ENCODE peak calls at places on chromosomes 4 and X, in four cellular contexts. U is pancreas, S is colonic mucosa, W is HL-60. G is an unnamed sample.

GRCh38 chr4:165177725-165178666 is 29.4 kb upstream of the KLHL2 start:
- DNase-seq in U (no peak), W (no peak), S (no peak), G (no peak)

GRCh38 chrX:9072281-9072680 is 38.4 kb upstream of the FAM9B start:
- DNase-seq in W (no peak), S (no peak), U (no peak), G (peak)

GRCh38 chr4:141134051-141134450 is 782 bp upstream of the RNF150 start:
- DNase-seq in W (no peak), S (no peak), U (no peak), G (no peak)

GRCh38 chrX:53280703-53281320 is 572 bp downstream of the IQSEC2 start:
- DNase-seq in U (no peak), W (no peak), S (peak), G (no peak)

GRCh38 chrX:75038925-75039324 is 113.7 kb upstream of the NEXMIF start:
- DNase-seq in S (no peak), U (no peak), W (no peak), G (peak)

GRCh38 chr4:41050840-41051775 is 163.2 kb downstream of the APBB2 start:
- DNase-seq in S (no peak), U (no peak), W (no peak), G (no peak)

GRCh38 chr4:6576512-6576911 is 1.5 kb downstream of the MAN2B2 start:
- DNase-seq in U (peak), S (no peak), W (no peak), G (no peak)

GRCh38 chr4:153227501-153227900 is 23.3 kb downstream of the TRIM2 start:
- DNase-seq in S (no peak), U (no peak), W (no peak), G (no peak)

GRCh38 chrX:81021478-81021877 is 180.2 kb downstream of the HMGN5 start:
- DNase-seq in W (no peak), S (no peak), U (no peak), G (no peak)

GRCh38 chr4:176443646-176444409 is 124.1 kb downstream of the SPCS3 start:
- DNase-seq in U (no peak), S (no peak), W (no peak), G (peak)

GRCh38 chr4:121758896-121759568 is 5.9 kb downstream of the SMIM43 start:
- DNase-seq in S (no peak), W (no peak), U (no peak), G (no peak)

GRCh38 chr4:40837094-40837870 is 87.5 kb downstream of the NSUN7 start:
- DNase-seq in U (no peak), W (no peak), S (no peak), G (no peak)

GRCh38 chrX:71111141-71111843 is at the start of gene IL2RG:
- DNase-seq in U (no peak), S (peak), W (no peak), G (no peak)

GRCh38 chrX:39730671-39731389 is 366.9 kb downstream of the BCOR start:
- DNase-seq in S (peak), U (peak), W (no peak), G (peak)

GRCh38 chr4:86855572-86855971 is 6.4 kb upstream of the SLC10A6 start:
- DNase-seq in S (no peak), W (no peak), U (no peak), G (peak)

GRCh38 chr4:65502151-65502691 is 168.1 kb downstream of the EPHA5 start:
- DNase-seq in W (no peak), U (no peak), S (no peak), G (peak)

GRCh38 chr4:178599521-178599920 is 1157.3 kb upstream of the AGA start:
- DNase-seq in U (no peak), W (no peak), S (no peak), G (no peak)

GRCh38 chr4:186068581-186069402 is at the start of gene TLR3:
- DNase-seq in W (no peak), S (peak), U (no peak), G (no peak)

DNA sequence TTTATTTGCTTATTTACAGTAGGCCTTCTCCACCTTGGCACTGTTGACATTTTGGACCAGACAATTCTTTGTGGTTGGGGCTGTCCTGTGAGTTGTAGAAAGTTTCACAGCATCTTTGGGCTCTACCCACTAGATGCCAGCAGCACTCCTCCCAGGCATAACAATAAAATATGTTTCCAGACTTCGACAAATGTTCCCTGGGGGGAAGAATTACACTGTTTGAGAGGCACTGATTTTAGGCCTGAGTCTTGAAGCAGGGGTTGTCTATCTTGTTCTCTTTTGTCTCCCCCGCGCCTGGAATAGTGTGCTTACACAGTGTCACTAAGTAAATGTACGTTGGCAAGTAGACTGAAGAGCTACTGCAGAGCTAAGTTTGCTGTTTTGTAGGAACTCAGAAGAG is 254.4 kb upstream of the BOD1L1 start:
- DNase-seq in W (no peak), S (no peak), U (no peak), G (no peak)
- TF ChIP-seq CTCF in W (no peak), S (no peak), U (no peak), G (peak)

GRCh38 chrX:49184294-49185061 is 1.7 kb downstream of the PRICKLE3 start:
- DNase-seq in W (no peak), S (peak), U (peak), G (no peak)
- H3K4me3 ChIP-seq in W (peak), S (peak), U (no peak), G (peak)

GRCh38 chrX:139862208-139862607 is 70.6 kb downstream of the ATP11C start:
- DNase-seq in S (no peak), W (no peak), U (no peak), G (no peak)
- TF ChIP-seq CTCF in S (no peak), W (no peak), U (no peak), G (no peak)

DNA sequence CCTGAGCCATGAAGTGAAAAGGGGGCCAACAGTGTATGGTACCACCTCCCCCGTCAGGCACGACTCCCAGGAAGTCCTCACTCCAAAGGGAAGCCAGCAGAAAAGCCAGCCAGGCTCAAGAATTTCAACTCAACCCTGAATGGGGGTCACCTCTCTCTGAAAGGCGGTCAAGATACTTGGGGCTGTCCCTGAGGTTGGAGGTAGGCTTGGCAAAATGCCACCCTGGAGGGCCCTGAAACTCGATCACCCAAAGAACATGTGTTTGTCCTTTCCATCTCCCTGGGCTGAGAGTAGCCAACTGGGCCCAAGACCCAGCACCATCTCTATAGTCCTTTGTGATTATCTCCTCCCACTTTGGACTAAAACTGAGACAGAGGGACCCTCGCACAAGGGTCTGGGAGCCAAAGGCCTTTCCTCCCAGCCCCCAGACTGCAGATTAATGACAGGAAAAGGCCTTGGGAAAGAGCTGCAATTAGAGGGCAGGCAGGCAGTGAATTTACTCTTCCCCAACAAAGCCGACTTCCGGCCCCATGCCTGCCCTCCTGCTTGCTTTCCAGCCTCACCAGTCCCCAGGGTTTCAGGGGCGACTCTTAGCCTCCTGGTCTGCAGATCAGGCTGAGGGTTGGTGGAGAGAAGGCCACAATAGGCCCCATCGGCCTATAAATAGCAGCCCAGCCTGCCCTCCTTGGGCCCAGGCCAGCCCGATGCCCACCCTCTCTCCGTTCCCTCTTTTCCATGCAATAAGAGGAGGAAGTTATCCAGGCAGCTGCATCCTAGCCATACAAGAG is 5.6 kb downstream of the SASH3 start:
- DNase-seq in S (no peak), U (no peak), W (no peak), G (no peak)
- H3K4me3 ChIP-seq in S (no peak), U (no peak), W (no peak), G (no peak)

G was measured in AG09309.